ENCODE peak calls at places on chromosomes 4 and X, in five cellular contexts. U is prostate gland, E is H54, C is choroid plexus epithelial cell, N is H7. M is an unnamed sample.

GRCh38 chr4:28759064-28759463 is 1898.4 kb downstream of the STIM2 start:
- DNase-seq in U (no peak), E (no peak), C (peak; percentile 2), N (no peak), M (no peak)

GRCh38 chr4:1473718-1474117 is 67.5 kb upstream of the NKX1-1 start:
- DNase-seq in U (no peak), E (no peak), C (no peak), N (peak; percentile 26), M (no peak)

GRCh38 chr4:60216752-60217151 is 983.4 kb upstream of the ADGRL3 start:
- DNase-seq in U (no peak), E (no peak), C (peak; percentile 86), N (no peak), M (no peak)

GRCh38 chr4:33088713-33089112 is 2368.5 kb downstream of the PCDH7 start:
- DNase-seq in U (no peak), E (no peak), C (peak; percentile 70), N (no peak), M (no peak)

GRCh38 chr4:95360911-95361695 is 187.7 kb downstream of the UNC5C start:
- DNase-seq in U (no peak), E (no peak), C (no peak), N (no peak), M (no peak)

GRCh38 chr4:62531731-62532130 is 1331.6 kb downstream of the ADGRL3 start:
- DNase-seq in U (no peak), E (no peak), C (no peak), N (peak; percentile 16), M (no peak)

GRCh38 chr4:77593101-77593500 is 12.5 kb upstream of the CXCL13 start:
- DNase-seq in U (no peak), E (no peak), C (no peak), N (no peak), M (no peak)

GRCh38 chrX:132887569-132887968 is 70.9 kb downstream of the HS6ST2 start:
- DNase-seq in U (no peak), E (no peak), C (no peak), N (no peak), M (no peak)

GRCh38 chrX:18471296-18471695 is 45.9 kb downstream of the CDKL5 start:
- DNase-seq in U (no peak), E (no peak), C (no peak), N (no peak), M (no peak)

GRCh38 chrX:77014655-77015377 is 432.4 kb upstream of the FGF16 start:
- DNase-seq in U (no peak), E (no peak), C (peak; percentile 8), N (peak; percentile 56), M (no peak)

GRCh38 chrX:41827886-41828285 is 95.5 kb downstream of the CASK start:
- DNase-seq in U (no peak), E (no peak), C (peak; percentile 34), N (no peak), M (no peak)

GRCh38 chrX:123962794-123963373 is 1.4 kb downstream of the STAG2 start:
- DNase-seq in U (peak; percentile 92), E (peak; percentile 42), C (peak; percentile 97), N (peak; percentile 85), M (no peak)

GRCh38 chr4:156981262-156981661 is 9.7 kb upstream of the PDGFC start:
- DNase-seq in U (no peak), E (no peak), C (no peak), N (no peak), M (no peak)

GRCh38 chr4:139077567-139078355 is 62.2 kb downstream of the NOCT start:
- DNase-seq in U (no peak), E (no peak), C (no peak), N (no peak), M (no peak)

GRCh38 chr4:141132689-141133145 is 552 bp downstream of the RNF150 start:
- DNase-seq in U (peak; percentile 29), E (peak; percentile 16), C (no peak), N (peak; percentile 89), M (no peak)

GRCh38 chr4:148044889-148045352 is 313.0 kb downstream of the ARHGAP10 start:
- DNase-seq in U (no peak), E (no peak), C (peak; percentile 64), N (no peak), M (no peak)

GRCh38 chrX:120753413-120754251 is 122.0 kb downstream of the CT47B1 start:
- DNase-seq in U (no peak), E (no peak), C (no peak), N (no peak), M (no peak)

GRCh38 chr4:85534120-85534519 is 59.2 kb downstream of the ARHGAP24 start:
- DNase-seq in U (no peak), E (no peak), C (no peak), N (no peak), M (no peak)

GRCh38 chr4:47862297-47862696 is 24.4 kb upstream of the CORIN start:
- DNase-seq in U (no peak), E (peak; percentile 1), C (peak; percentile 80), N (no peak), M (no peak)

M was measured in keratinocyte.